ENCODE peak calls at places on chromosomes 11 and 22, in six cellular contexts. W is IMR-90, X is fibroblast of mammary gland, Z is fibroblast of lung, S is fibroblast of pulmonary artery, K is testis. H is an unnamed sample.
A peak's percentile ranks its signal among the peaks of the same experiment; 100 is the strongest.

GRCh38 chr11:96013459-96014213 is 89.7 kb upstream of the MTMR2 start:
- DNase-seq in X (no peak), W (no peak), K (no peak), Z (no peak), S (no peak), H (no peak)

GRCh38 chr11:107592813-107593212 is 1.9 kb downstream of the ELMOD1 start:
- DNase-seq in W (no peak), Z (no peak), K (no peak), S (no peak), X (no peak), H (no peak)

GRCh38 chr11:111046291-111046690 is 199.2 kb upstream of the POU2AF2 start:
- DNase-seq in S (no peak), K (no peak), Z (peak; percentile 29), W (peak; percentile 12), X (peak; percentile 21), H (no peak)

GRCh38 chr11:1397146-1397861 is 7.6 kb downstream of the BRSK2 start:
- DNase-seq in Z (no peak), W (no peak), X (no peak), K (peak; percentile 59), S (no peak), H (no peak)

GRCh38 chr11:119169272-119169719 is 771 bp downstream of the NLRX1 start:
- DNase-seq in S (peak; percentile 20), Z (peak; percentile 69), W (no peak), K (no peak), X (peak; percentile 31), H (peak; percentile 51)

GRCh38 chr22:45127866-45128265 is 35.9 kb upstream of the NUP50 start:
- DNase-seq in S (peak; percentile 22), Z (peak; percentile 70), X (peak; percentile 41), K (no peak), W (peak; percentile 75), H (no peak)

GRCh38 chr22:29751139-29751538 is 15.7 kb downstream of the ZMAT5 start:
- DNase-seq in K (no peak), W (peak; percentile 24), S (peak; percentile 62), X (no peak), Z (peak; percentile 12), H (no peak)

GRCh38 chr22:19815823-19816290 is 38.8 kb downstream of the GNB1L start:
- DNase-seq in Z (no peak), W (no peak), K (peak; percentile 1), X (no peak), S (no peak), H (no peak)

GRCh38 chr11:118621071-118621815 is 13.8 kb downstream of the PHLDB1 start:
- DNase-seq in X (peak; percentile 79), S (peak; percentile 90), Z (peak; percentile 91), W (peak; percentile 86), K (peak; percentile 91), H (peak; percentile 63)

GRCh38 chr11:36035999-36036398 is 92.1 kb downstream of the LDLRAD3 start:
- DNase-seq in S (no peak), K (no peak), X (no peak), Z (no peak), W (no peak), H (no peak)

GRCh38 chr22:24693359-24693758 is 81.2 kb downstream of the PIWIL3 start:
- DNase-seq in X (peak; percentile 1), S (no peak), W (peak; percentile 62), Z (peak; percentile 18), K (no peak), H (no peak)

GRCh38 chr22:29674121-29674520 is 45.7 kb upstream of the CABP7 start:
- DNase-seq in K (no peak), X (no peak), W (no peak), Z (no peak), S (no peak), H (no peak)

GRCh38 chr22:37566329-37566837 is 6.1 kb downstream of the CDC42EP1 start:
- DNase-seq in K (no peak), W (no peak), S (no peak), Z (no peak), X (no peak), H (no peak)

GRCh38 chr11:120400564-120401364 is 64.6 kb downstream of the ARHGEF12 start:
- DNase-seq in X (peak; percentile 99), K (no peak), Z (peak; percentile 99), S (peak; percentile 97), W (peak; percentile 99), H (peak; percentile 96)

GRCh38 chr11:10400856-10401255 is 54.2 kb upstream of the AMPD3 start:
- DNase-seq in Z (peak; percentile 36), W (peak; percentile 21), S (no peak), X (no peak), K (no peak), H (no peak)

GRCh38 chr11:96306600-96306932 is 36.4 kb downstream of the MAML2 start:
- DNase-seq in W (no peak), Z (no peak), S (no peak), K (no peak), X (no peak), H (no peak)

GRCh38 chr11:232783-233565 is 3.2 kb downstream of the SIRT3 start:
- DNase-seq in Z (no peak), W (no peak), K (no peak), X (no peak), S (no peak), H (no peak)

GRCh38 chr22:40177738-40178416 is at the start of gene TNRC6B:
- DNase-seq in S (peak; percentile 98), W (peak; percentile 98), Z (peak; percentile 98), K (peak; percentile 92), X (peak; percentile 98), H (peak; percentile 94)

GRCh38 chr11:74417379-74417804 is 19.2 kb upstream of the PGM2L1 start:
- DNase-seq in S (no peak), Z (peak; percentile 82), K (no peak), W (peak; percentile 54), X (peak; percentile 42), H (peak; percentile 22)

GRCh38 chr22:38758276-38758945 is 2.6 kb upstream of the SUN2 start:
- DNase-seq in K (no peak), W (no peak), X (no peak), S (no peak), Z (no peak), H (no peak)

GRCh38 chr22:20243545-20244249 is 24.4 kb downstream of the RTN4R start:
- DNase-seq in S (peak; percentile 87), Z (peak; percentile 85), W (peak; percentile 71), X (peak; percentile 71), K (peak; percentile 89), H (peak; percentile 23)

GRCh38 chr11:79236541-79236971 is 204.3 kb downstream of the TENM4 start:
- DNase-seq in Z (peak; percentile 99), W (peak; percentile 99), X (peak; percentile 99), S (peak; percentile 90), K (no peak), H (no peak)

GRCh38 chr11:124541204-124541603 is 2.2 kb downstream of the OR8B12 start:
- DNase-seq in W (no peak), X (no peak), Z (no peak), S (no peak), K (no peak), H (no peak)

GRCh38 chr11:38680746-38681145 is 2082.7 kb upstream of the RAG2 start:
- DNase-seq in Z (no peak), W (no peak), S (no peak), K (no peak), X (no peak), H (no peak)

GRCh38 chr11:77879218-77879617 is 58.3 kb downstream of the AAMDC start:
- DNase-seq in K (peak; percentile 29), S (peak; percentile 52), Z (peak; percentile 14), W (peak; percentile 50), X (peak; percentile 70), H (no peak)

GRCh38 chr11:65791719-65792213 is 4.9 kb downstream of the OVOL1 start:
- DNase-seq in Z (peak; percentile 22), X (no peak), W (no peak), K (no peak), S (no peak), H (no peak)
- H3K4me3 ChIP-seq in Z (no peak overlapping the region), X (no peak overlapping the region), W (no peak overlapping the region), K (no peak overlapping the region), S (no peak overlapping the region), H (no peak overlapping the region)

GRCh38 chr22:27802389-27803079 is 978 bp upstream of the MN1 start:
- DNase-seq in Z (no peak), S (no peak), X (no peak), K (no peak), W (no peak), H (no peak)

GRCh38 chr22:27801197-27801615 is 350 bp downstream of the MN1 start:
- DNase-seq in Z (peak; percentile 66), S (peak; percentile 48), K (peak; percentile 49), X (peak; percentile 34), W (peak; percentile 41), H (no peak)

GRCh38 chr22:27799334-27800249 is 2.0 kb downstream of the MN1 start:
- DNase-seq in W (no peak), X (no peak), S (peak; percentile 29), K (no peak), Z (peak; percentile 37), H (no peak)

GRCh38 chr22:27800250-27801131 is 1.1 kb downstream of the MN1 start:
- DNase-seq in S (peak; percentile 33), W (no peak), Z (peak; percentile 70), K (no peak), X (no peak), H (no peak)

DNA sequence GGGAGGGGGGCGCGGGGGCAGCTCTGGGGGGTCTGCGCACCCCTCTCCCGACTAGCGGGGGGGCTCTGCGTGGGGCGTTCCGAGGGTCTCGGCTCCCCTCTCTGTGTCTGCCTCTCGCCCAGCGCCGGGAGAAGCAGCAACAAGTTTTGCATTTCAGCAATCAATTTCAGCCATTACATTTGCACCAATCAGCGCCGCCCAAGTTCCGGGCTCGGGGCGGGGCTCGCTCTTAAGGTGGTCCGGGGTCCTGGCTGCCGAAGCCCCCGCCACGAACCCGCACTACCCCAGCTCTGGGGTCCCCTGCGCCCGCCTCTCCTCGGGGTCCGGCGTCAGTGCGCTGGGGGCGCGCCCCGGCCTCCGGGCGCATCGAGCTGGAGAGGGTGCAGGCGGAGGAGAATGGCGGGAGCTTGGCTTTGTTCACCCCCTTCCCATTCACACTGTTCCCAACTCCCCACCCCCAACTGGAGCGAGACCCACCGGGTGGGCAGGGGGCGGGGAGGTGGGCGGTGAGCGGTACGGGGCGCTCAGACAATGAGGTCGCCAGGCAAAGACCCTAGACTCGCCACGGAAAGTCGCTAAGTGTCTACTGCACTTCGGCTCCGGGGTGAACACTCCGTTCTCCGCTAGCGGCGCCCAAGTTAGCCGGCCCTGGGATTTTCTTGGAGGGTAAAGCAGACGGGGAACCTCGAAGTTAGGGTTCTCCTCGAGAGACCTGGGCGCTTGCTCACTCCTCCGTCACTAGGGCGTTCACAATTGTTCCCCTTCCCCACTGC is at the start of gene MN1:
- DNase-seq in S (peak; percentile 58), X (peak; percentile 26), W (peak; percentile 35), Z (peak; percentile 66), K (peak; percentile 79), H (no peak)
- TF ChIP-seq CTCF in S (no peak), X (no peak), W (no peak), Z (no peak), K (no peak), H (peak; percentile 6)

GRCh38 chr11:63998558-63999348 is 12.5 kb downstream of the OTUB1 start:
- DNase-seq in K (no peak), S (no peak), W (no peak), Z (no peak), X (no peak), H (no peak)
- H3K4me3 ChIP-seq in K (peak overlapping the region; percentile 26), S (no peak overlapping the region), W (no peak overlapping the region), Z (no peak overlapping the region), X (no peak overlapping the region), H (no peak overlapping the region)

DNA sequence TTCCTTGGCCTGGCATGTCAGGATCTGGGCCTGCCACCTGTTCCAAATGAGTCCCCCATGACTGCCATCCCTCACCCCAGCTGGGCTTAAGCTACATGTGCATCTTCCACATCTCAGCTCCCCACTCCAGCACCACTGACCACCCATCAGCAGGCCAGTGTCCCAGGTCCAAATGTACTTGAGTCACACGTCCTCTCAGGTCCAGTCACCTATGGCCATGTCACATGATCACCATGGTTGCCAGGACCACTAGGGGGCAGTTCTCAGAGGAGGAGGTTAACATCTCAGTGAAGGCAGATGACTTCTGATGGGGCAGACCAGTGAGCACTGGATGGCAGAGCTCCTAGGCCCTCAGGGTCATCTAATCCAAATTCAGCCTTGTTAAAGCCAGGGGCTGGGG is 41.9 kb upstream of the WNT11 start:
- DNase-seq in W (no peak), K (no peak), X (peak; percentile 33), S (peak; percentile 13), Z (no peak), H (no peak)
- TF ChIP-seq CTCF in W (peak; percentile 20), K (peak; percentile 13), X (peak; percentile 30), S (peak; percentile 31), Z (no peak), H (peak; percentile 35)

H was measured in retinal pigment epithelial cell.